ENCODE peak calls at places on chromosomes 11 and 22, in five cellular contexts. One of them, this sample, is unnamed.

GRCh38 chr11:7538466-7539454 is 25.0 kb downstream of the PPFIBP2 start:
- DNase-seq in HepG2: no peak
- DNase-seq in GM12878: no peak
- DNase-seq in H1: no peak
- DNase-seq in HEK293T: no peak
- DNase-seq in this sample: no peak

GRCh38 chr11:64858467-64859401 is 14.3 kb upstream of the CDC42BPG start:
- DNase-seq in HepG2: no peak
- DNase-seq in GM12878: no peak
- DNase-seq in H1: no peak
- DNase-seq in HEK293T: no peak
- DNase-seq in this sample: no peak

GRCh38 chr11:85918910-85919794 is 64.0 kb downstream of the CCDC83 start:
- DNase-seq in HepG2: peak; percentile 73
- DNase-seq in GM12878: no peak
- DNase-seq in H1: no peak
- DNase-seq in HEK293T: peak; percentile 31
- DNase-seq in this sample: no peak

GRCh38 chr22:49519117-49519737 is 308.4 kb downstream of the BRD1 start:
- DNase-seq in HepG2: no peak
- DNase-seq in GM12878: no peak
- DNase-seq in H1: no peak
- DNase-seq in HEK293T: no peak
- DNase-seq in this sample: no peak

GRCh38 chr11:37050311-37050710 is 452.3 kb upstream of the RAG2 start:
- DNase-seq in HepG2: no peak
- DNase-seq in GM12878: no peak
- DNase-seq in H1: no peak
- DNase-seq in HEK293T: no peak
- DNase-seq in this sample: no peak

GRCh38 chr11:78000193-78000592 is 5.7 kb upstream of the INTS4 start:
- DNase-seq in HepG2: peak; percentile 70
- DNase-seq in GM12878: no peak
- DNase-seq in H1: no peak
- DNase-seq in HEK293T: peak; percentile 70
- DNase-seq in this sample: peak; percentile 58

GRCh38 chr11:122202951-122203456 is 87.0 kb upstream of the BLID start:
- DNase-seq in HepG2: peak; percentile 17
- DNase-seq in GM12878: no peak
- DNase-seq in H1: peak; percentile 34
- DNase-seq in HEK293T: peak; percentile 76
- DNase-seq in this sample: peak; percentile 43

GRCh38 chr11:15695096-15695721 is 580.5 kb downstream of the INSC start:
- DNase-seq in HepG2: no peak
- DNase-seq in GM12878: no peak
- DNase-seq in H1: no peak
- DNase-seq in HEK293T: no peak
- DNase-seq in this sample: no peak

GRCh38 chr11:111603633-111604130 is 1.4 kb downstream of the SIK2 start:
- DNase-seq in HepG2: no peak
- DNase-seq in GM12878: no peak
- DNase-seq in H1: no peak
- DNase-seq in HEK293T: no peak
- DNase-seq in this sample: no peak

GRCh38 chr11:936199-936598 is 10.5 kb downstream of the AP2A2 start:
- DNase-seq in HepG2: peak; percentile 58
- DNase-seq in GM12878: no peak
- DNase-seq in H1: no peak
- DNase-seq in HEK293T: no peak
- DNase-seq in this sample: no peak

GRCh38 chr11:57763568-57763967 is 2.0 kb downstream of the CTNND1 start:
- DNase-seq in HepG2: peak; percentile 50
- DNase-seq in GM12878: no peak
- DNase-seq in H1: no peak
- DNase-seq in HEK293T: peak; percentile 33
- DNase-seq in this sample: no peak

GRCh38 chr22:46638601-46639431 is 18.6 kb downstream of the GRAMD4 start:
- DNase-seq in HepG2: peak; percentile 99
- DNase-seq in GM12878: no peak
- DNase-seq in H1: no peak
- DNase-seq in HEK293T: no peak
- DNase-seq in this sample: no peak

GRCh38 chr11:119100960-119101349 is 698 bp downstream of the DPAGT1 start:
- DNase-seq in HepG2: no peak
- DNase-seq in GM12878: no peak
- DNase-seq in H1: no peak
- DNase-seq in HEK293T: no peak
- DNase-seq in this sample: no peak

GRCh38 chr11:134571301-134571700 is 159.3 kb upstream of the B3GAT1 start:
- DNase-seq in HepG2: no peak
- DNase-seq in GM12878: no peak
- DNase-seq in H1: no peak
- DNase-seq in HEK293T: no peak
- DNase-seq in this sample: no peak

GRCh38 chr11:57288771-57289579 is 35.8 kb downstream of the TNKS1BP1 start:
- DNase-seq in HepG2: peak; percentile 41
- DNase-seq in GM12878: no peak
- DNase-seq in H1: no peak
- DNase-seq in HEK293T: no peak
- DNase-seq in this sample: no peak

GRCh38 chr11:44434191-44434590 is 124.3 kb upstream of the ALX4 start:
- DNase-seq in HepG2: no peak
- DNase-seq in GM12878: no peak
- DNase-seq in H1: no peak
- DNase-seq in HEK293T: no peak
- DNase-seq in this sample: no peak

GRCh38 chr11:46380340-46381045 is 976 bp upstream of the MDK start:
- DNase-seq in HepG2: peak; percentile 78
- DNase-seq in GM12878: no peak
- DNase-seq in H1: no peak
- DNase-seq in HEK293T: peak; percentile 56
- DNase-seq in this sample: no peak

GRCh38 chr11:133833899-133834296 is 11.4 kb downstream of the SPATA19 start:
- DNase-seq in HepG2: no peak
- DNase-seq in GM12878: no peak
- DNase-seq in H1: no peak
- DNase-seq in HEK293T: no peak
- DNase-seq in this sample: no peak

GRCh38 chr11:40508307-40508706 is 951.1 kb downstream of the LRRC4C start:
- DNase-seq in HepG2: no peak
- DNase-seq in GM12878: no peak
- DNase-seq in H1: no peak
- DNase-seq in HEK293T: no peak
- DNase-seq in this sample: no peak

GRCh38 chr22:44661659-44662569 is 40.1 kb upstream of the PRR5 start:
- DNase-seq in HepG2: no peak
- DNase-seq in GM12878: no peak
- DNase-seq in H1: no peak
- DNase-seq in HEK293T: no peak
- DNase-seq in this sample: no peak

GRCh38 chr22:48554893-48555552 is 1272.7 kb downstream of the BRD1 start:
- DNase-seq in HepG2: no peak
- DNase-seq in GM12878: no peak
- DNase-seq in H1: no peak
- DNase-seq in HEK293T: no peak
- DNase-seq in this sample: no peak

GRCh38 chr11:125428486-125429173 is 67.4 kb downstream of the FEZ1 start:
- DNase-seq in HepG2: no peak
- DNase-seq in GM12878: no peak
- DNase-seq in H1: no peak
- DNase-seq in HEK293T: no peak
- DNase-seq in this sample: no peak

GRCh38 chr11:111512296-111513239 is at the start of gene BTG4:
- DNase-seq in HepG2: no peak
- DNase-seq in GM12878: no peak
- DNase-seq in H1: no peak
- DNase-seq in HEK293T: no peak
- DNase-seq in this sample: no peak

GRCh38 chr22:23243006-23243573 is 62.8 kb downstream of the BCR start:
- DNase-seq in HepG2: no peak
- DNase-seq in GM12878: peak; percentile 41
- DNase-seq in H1: peak; percentile 68
- DNase-seq in HEK293T: no peak
- DNase-seq in this sample: peak; percentile 78
- TF ChIP-seq SUZ12 in HepG2: no peak
- TF ChIP-seq SUZ12 in GM12878: no peak
- TF ChIP-seq SUZ12 in H1: no peak
- TF ChIP-seq SUZ12 in HEK293T: no peak
- TF ChIP-seq SUZ12 in this sample: no peak

GRCh38 chr11:129992161-129992944 is 10.3 kb downstream of the PRDM10 start:
- DNase-seq in HepG2: peak; percentile 82
- DNase-seq in GM12878: no peak
- DNase-seq in H1: no peak
- DNase-seq in HEK293T: peak; percentile 66
- DNase-seq in this sample: no peak
- TF ChIP-seq SUZ12 in HepG2: no peak
- TF ChIP-seq SUZ12 in GM12878: no peak
- TF ChIP-seq SUZ12 in H1: no peak
- TF ChIP-seq SUZ12 in HEK293T: no peak
- TF ChIP-seq SUZ12 in this sample: no peak

GRCh38 chr11:96778272-96778671 is 388.5 kb downstream of the JRKL start:
- DNase-seq in HepG2: no peak
- DNase-seq in GM12878: no peak
- DNase-seq in H1: no peak
- DNase-seq in HEK293T: no peak
- DNase-seq in this sample: peak; percentile 2

GRCh38 chr11:96782632-96783031 is 392.8 kb downstream of the JRKL start:
- DNase-seq in HepG2: no peak
- DNase-seq in GM12878: no peak
- DNase-seq in H1: no peak
- DNase-seq in HEK293T: no peak
- DNase-seq in this sample: no peak

GRCh38 chr11:96781082-96781481 is 391.3 kb downstream of the JRKL start:
- DNase-seq in HepG2: no peak
- DNase-seq in GM12878: no peak
- DNase-seq in H1: no peak
- DNase-seq in HEK293T: no peak
- DNase-seq in this sample: no peak

DNA sequence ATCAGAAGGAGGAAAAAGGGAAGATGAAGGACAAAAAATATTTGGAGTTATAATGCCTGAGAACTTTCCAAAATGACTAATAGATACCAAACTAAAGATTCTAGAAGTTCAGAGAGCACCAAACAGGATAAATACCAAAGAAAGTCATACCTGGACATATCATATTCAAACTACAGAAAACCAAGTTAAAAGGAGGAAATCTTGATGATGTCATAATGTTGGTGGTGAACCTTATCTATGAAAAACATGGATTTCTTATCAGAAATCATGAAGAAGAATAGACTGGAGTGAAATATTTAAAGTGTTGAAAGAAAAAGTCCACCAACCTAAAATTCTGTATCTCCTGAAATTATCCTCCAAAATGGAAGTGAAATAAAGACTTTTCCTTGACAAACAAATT is 389.2 kb downstream of the JRKL start:
- DNase-seq in HepG2: no peak
- DNase-seq in GM12878: no peak
- DNase-seq in H1: no peak
- DNase-seq in HEK293T: no peak
- DNase-seq in this sample: no peak
- TF ChIP-seq SUZ12 in HepG2: no peak
- TF ChIP-seq SUZ12 in GM12878: no peak
- TF ChIP-seq SUZ12 in H1: no peak
- TF ChIP-seq SUZ12 in HEK293T: no peak
- TF ChIP-seq SUZ12 in this sample: no peak

GRCh38 chr11:12762283-12762682 is 88.1 kb downstream of the TEAD1 start:
- DNase-seq in HepG2: peak; percentile 40
- DNase-seq in GM12878: no peak
- DNase-seq in H1: no peak
- DNase-seq in HEK293T: no peak
- DNase-seq in this sample: no peak
- TF ChIP-seq SUZ12 in HepG2: no peak
- TF ChIP-seq SUZ12 in GM12878: no peak
- TF ChIP-seq SUZ12 in H1: no peak
- TF ChIP-seq SUZ12 in HEK293T: no peak
- TF ChIP-seq SUZ12 in this sample: no peak

GRCh38 chr11:66280428-66280827 is 2.5 kb downstream of the CNIH2 start:
- DNase-seq in HepG2: no peak
- DNase-seq in GM12878: no peak
- DNase-seq in H1: no peak
- DNase-seq in HEK293T: no peak
- DNase-seq in this sample: no peak
- TF ChIP-seq SUZ12 in HepG2: no peak
- TF ChIP-seq SUZ12 in GM12878: no peak
- TF ChIP-seq SUZ12 in H1: no peak
- TF ChIP-seq SUZ12 in HEK293T: no peak
- TF ChIP-seq SUZ12 in this sample: no peak

GRCh38 chr11:129864811-129865210 is 30.6 kb downstream of the NFRKB start:
- DNase-seq in HepG2: no peak
- DNase-seq in GM12878: no peak
- DNase-seq in H1: no peak
- DNase-seq in HEK293T: no peak
- DNase-seq in this sample: no peak

GRCh38 chr11:129861702-129862107 is 33.7 kb downstream of the NFRKB start:
- DNase-seq in HepG2: peak; percentile 93
- DNase-seq in GM12878: no peak
- DNase-seq in H1: peak; percentile 51
- DNase-seq in HEK293T: peak; percentile 25
- DNase-seq in this sample: peak; percentile 68

GRCh38 chr11:129865701-129866100 is 29.7 kb downstream of the NFRKB start:
- DNase-seq in HepG2: no peak
- DNase-seq in GM12878: no peak
- DNase-seq in H1: no peak
- DNase-seq in HEK293T: no peak
- DNase-seq in this sample: no peak

GRCh38 chr11:129866328-129866727 is 29.1 kb downstream of the NFRKB start:
- DNase-seq in HepG2: no peak
- DNase-seq in GM12878: no peak
- DNase-seq in H1: no peak
- DNase-seq in HEK293T: no peak
- DNase-seq in this sample: no peak

DNA sequence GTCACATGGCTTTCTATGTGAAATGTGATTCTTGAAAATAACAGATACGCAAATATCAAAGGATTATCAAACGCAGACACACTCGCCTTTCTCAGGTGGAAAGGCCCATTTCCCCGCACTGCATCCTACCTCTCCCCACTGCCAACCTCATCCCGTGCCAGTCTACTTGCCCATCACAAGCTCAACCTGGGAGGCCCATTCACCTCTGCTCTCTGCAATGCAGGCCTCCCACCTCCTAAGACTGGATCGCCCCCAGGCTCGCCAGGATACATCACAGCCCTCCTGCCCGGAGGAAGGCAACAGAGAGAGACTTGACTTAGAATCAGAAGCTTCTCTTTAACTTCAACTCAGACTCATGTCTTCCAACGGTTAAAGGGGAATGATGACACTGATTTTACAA is 33.3 kb downstream of the NFRKB start:
- DNase-seq in HepG2: no peak
- DNase-seq in GM12878: no peak
- DNase-seq in H1: no peak
- DNase-seq in HEK293T: no peak
- DNase-seq in this sample: no peak
- TF ChIP-seq SUZ12 in HepG2: no peak
- TF ChIP-seq SUZ12 in GM12878: no peak
- TF ChIP-seq SUZ12 in H1: no peak
- TF ChIP-seq SUZ12 in HEK293T: no peak
- TF ChIP-seq SUZ12 in this sample: no peak